ENCODE peak calls at places on chromosomes 13 and 19, in five cellular contexts. P is A549, U is K562, W is GM12878, M is HepG2. O is an unnamed sample.

GRCh38 chr13:106835477-106835876 is 267.5 kb upstream of the ARGLU1 start:
- DNase-seq in W (no peak), M (no peak), U (no peak), P (no peak), O (peak)

GRCh38 chr19:18220632-18221275 is 5.5 kb downstream of the PDE4C start:
- DNase-seq in W (no peak), M (no peak), P (no peak), U (peak), O (no peak)

GRCh38 chr13:49669735-49670309 is 21.5 kb downstream of the EBPL start:
- DNase-seq in W (no peak), M (peak), U (peak), P (peak), O (peak)

GRCh38 chr19:45522010-45522941 is 15.0 kb downstream of the VASP start:
- DNase-seq in P (no peak), W (no peak), M (no peak), U (no peak), O (no peak)

GRCh38 chr19:56720281-56720680 is 48.7 kb upstream of the ZNF835 start:
- DNase-seq in U (no peak), P (no peak), W (no peak), M (peak), O (no peak)

GRCh38 chr13:114080739-114081561 is 51.5 kb downstream of the RASA3 start:
- DNase-seq in U (no peak), P (no peak), M (no peak), W (no peak), O (no peak)

GRCh38 chr13:18948012-18948663 is 233.5 kb downstream of the TUBA3C start:
- DNase-seq in P (no peak), U (no peak), M (no peak), W (no peak), O (no peak)

GRCh38 chr19:48645652-48646191 is at the start of gene CA11:
- DNase-seq in P (peak), U (no peak), W (no peak), M (no peak), O (no peak)

GRCh38 chr19:33819496-33819874 is 22.8 kb downstream of the KCTD15 start:
- DNase-seq in M (no peak), W (no peak), P (no peak), U (peak), O (no peak)

GRCh38 chr19:47891923-47892666 is 6.0 kb upstream of the SULT2A1 start:
- DNase-seq in U (peak), P (no peak), W (no peak), M (peak), O (peak)

GRCh38 chr13:30143671-30144400 is 163.5 kb downstream of the KATNAL1 start:
- DNase-seq in U (no peak), M (no peak), W (no peak), P (no peak), O (no peak)

GRCh38 chr13:50456111-50456510 is 387.4 kb downstream of the DLEU7 start:
- DNase-seq in M (no peak), W (no peak), U (no peak), P (no peak), O (no peak)

GRCh38 chr13:34020388-34020787 is 202.4 kb downstream of the RFC3 start:
- DNase-seq in W (no peak), M (no peak), P (no peak), U (no peak), O (no peak)

GRCh38 chr19:35755160-35755549 is 1.7 kb downstream of the HSPB6 start:
- DNase-seq in U (no peak), P (no peak), M (no peak), W (no peak), O (no peak)
- TF ChIP-seq MYC in U (no peak), P (no peak), M (no peak), W (no peak), O (no peak)

GRCh38 chr19:10338940-10339339 is 484 bp downstream of the ICAM3 start:
- DNase-seq in W (no peak), U (no peak), P (no peak), M (no peak), O (no peak)
- H3K27ac ChIP-seq in W (peak), U (no peak), P (no peak), M (no peak), O (no peak)

GRCh38 chr13:112057434-112057735 is 9.6 kb upstream of the SOX1 start:
- DNase-seq in M (no peak), P (no peak), W (no peak), U (no peak), O (no peak)

GRCh38 chr13:112056739-112057433 is 10.1 kb upstream of the SOX1 start:
- DNase-seq in W (no peak), M (no peak), P (no peak), U (no peak), O (no peak)

GRCh38 chr13:112058941-112059340 is 8.0 kb upstream of the SOX1 start:
- DNase-seq in U (no peak), W (no peak), P (no peak), M (no peak), O (no peak)

GRCh38 chr13:112058519-112058873 is 8.5 kb upstream of the SOX1 start:
- DNase-seq in U (no peak), W (no peak), M (no peak), P (no peak), O (no peak)

DNA sequence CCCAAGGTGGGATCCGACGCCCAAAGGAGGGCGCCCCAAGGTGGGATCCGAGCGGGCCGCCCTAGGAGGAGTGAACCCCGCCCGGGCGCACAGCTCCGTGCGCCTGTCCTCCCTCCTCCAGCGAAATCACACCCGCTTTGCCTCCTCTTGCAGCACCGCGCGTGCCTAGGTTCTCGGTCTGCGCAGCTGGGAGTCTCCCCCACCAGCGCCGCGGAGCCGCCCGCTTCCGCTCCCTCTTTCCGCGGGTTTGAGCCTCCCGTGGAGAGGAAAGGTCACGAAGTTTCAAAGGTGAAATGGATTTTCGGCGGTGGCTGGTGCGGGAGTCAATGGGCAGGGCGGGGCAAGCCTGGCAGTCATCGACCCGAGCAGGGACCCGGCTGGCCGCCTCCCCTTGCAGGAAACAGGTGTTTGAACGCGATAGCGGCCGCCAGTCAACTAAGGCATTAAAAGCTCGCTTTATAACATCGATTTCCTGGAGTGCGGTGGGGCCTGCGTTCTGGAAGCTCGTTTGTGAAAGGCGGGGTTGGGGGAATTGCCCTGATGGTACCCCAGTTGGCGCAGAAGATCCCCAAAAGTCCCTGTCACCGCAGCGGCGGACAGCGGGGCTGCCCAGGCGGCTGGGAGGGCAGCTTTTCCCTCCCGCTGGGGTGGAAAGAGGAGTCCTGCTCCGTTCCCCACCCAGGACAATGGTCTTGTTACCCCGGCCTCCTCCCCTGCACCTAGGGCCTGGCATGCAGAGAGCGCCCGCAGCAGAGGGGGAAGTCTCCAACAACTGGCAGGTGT is 9.0 kb upstream of the SOX1 start:
- DNase-seq in W (no peak), U (peak), M (no peak), P (no peak), O (peak)
- TF ChIP-seq MAX in W (no peak), U (no peak), M (no peak), P (no peak), O (no peak)

DNA sequence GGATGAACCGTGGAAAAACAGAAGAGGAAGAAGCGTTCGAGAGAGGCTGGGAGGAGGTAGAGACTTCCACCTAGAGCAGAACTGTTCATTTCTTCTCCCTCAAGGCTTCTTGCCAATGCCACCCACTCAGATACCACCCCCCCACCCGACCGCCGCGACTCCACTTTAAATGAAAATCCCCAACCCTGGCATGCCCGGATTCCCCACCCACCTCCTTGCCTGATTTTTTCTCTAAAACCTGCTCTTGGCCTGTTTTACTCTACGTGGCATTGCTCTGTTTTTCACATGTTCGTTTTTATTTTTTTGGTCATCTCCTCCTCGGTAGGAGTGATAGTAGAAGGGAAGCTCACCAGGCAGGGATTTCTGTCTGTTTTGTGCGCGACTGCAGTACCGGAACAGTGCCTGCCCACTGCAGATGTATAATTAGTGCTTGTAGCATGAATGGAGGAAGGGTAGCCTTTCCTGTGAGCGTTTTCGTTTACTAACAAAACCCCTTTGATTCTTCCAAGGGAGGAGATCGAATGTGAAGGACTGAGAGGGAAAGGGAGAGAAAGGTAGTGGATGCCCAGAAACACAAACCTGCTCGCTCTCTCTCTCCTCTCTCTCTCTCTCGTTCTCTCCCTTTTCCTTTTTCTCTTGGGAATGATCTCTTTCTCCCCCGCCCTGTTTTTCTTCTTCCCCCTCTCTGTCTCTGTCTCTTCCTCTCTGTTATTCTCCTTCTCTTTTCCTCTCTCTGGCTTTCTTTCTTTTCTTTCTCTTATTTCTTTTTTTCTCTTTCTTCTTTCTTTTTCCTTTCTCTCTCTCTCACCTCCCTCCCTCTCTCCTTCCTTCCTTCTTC is 2.2 kb downstream of the CD70 start:
- DNase-seq in M (no peak), W (no peak), P (no peak), U (no peak), O (no peak)
- TF ChIP-seq MYC in M (no peak), W (no peak), P (no peak), U (no peak), O (no peak)

DNA sequence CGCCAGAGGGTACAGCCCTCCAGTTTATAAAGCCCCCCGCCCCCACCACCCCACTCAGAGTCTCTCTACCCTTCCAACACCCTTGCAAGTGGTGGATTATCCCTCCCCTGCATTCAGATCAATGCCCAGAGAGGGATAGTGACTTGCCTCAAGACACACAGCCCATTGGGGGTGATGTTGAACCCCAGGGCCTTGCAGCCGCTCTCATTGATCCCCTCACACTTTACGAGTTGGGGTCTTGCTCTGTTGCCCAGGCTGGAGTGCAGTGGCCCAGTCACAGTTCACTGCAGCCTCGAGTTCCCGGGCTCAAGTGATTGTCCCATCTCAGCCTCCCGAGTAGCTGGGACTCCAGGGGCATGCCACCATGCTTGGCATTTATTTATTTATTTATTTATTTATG is 11.2 kb downstream of the TLE2 start:
- DNase-seq in W (no peak), P (no peak), M (no peak), U (no peak), O (no peak)
- H3K27ac ChIP-seq in W (no peak), P (no peak), M (no peak), U (no peak), O (no peak)

GRCh38 chr19:13212759-13213330 is 62.6 kb downstream of the IER2 start:
- DNase-seq in W (peak), M (peak), U (peak), P (peak), O (peak)

GRCh38 chr19:13211426-13212308 is 61.5 kb downstream of the IER2 start:
- DNase-seq in P (no peak), W (no peak), U (no peak), M (no peak), O (no peak)

GRCh38 chr19:13210941-13211340 is 60.7 kb downstream of the IER2 start:
- DNase-seq in W (no peak), M (no peak), P (no peak), U (no peak), O (no peak)

GRCh38 chr19:13214036-13214730 is 64.0 kb downstream of the IER2 start:
- DNase-seq in P (no peak), U (no peak), M (no peak), W (no peak), O (no peak)

DNA sequence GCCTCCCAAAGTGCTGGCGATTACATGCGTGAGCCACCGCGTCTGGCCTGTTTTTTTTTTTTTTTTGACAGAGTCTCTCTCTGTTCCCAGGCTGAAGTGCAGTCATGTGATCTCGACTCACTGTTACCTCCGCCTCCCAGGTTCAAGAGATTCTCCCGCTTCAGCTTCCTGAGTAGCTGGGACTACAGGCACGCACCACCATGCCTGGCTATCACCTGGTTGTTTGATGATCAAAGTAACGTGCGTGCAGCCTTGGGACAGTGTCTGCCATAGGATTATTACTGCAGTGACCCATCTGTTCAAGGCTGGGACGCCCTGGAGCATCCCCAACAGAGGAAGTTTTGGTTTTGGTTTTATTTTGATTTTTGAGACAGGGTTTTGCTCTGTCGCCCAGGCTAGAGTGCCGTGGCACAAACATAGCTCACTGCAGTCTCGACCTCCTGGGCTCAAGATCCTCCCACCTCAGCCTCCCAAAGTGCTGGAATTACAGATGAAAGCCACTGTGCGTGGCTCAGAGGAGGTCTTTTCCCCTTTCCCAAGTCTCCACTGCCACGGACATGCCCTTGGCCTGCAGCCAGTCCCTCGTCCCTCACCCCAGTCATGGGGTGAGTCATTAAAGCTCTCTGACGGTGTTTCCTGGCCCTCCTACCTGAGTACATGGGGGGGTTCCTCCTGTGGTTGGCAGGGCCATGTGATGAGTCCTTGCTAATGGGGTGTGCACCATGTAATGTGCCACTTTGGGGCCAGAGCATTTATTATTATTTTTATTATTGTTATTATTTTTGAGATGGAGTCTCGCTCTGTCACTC is 65.6 kb downstream of the IER2 start:
- DNase-seq in U (no peak), W (peak), M (peak), P (no peak), O (no peak)
- TF ChIP-seq MAX in U (no peak), W (no peak), M (no peak), P (no peak), O (no peak)

GRCh38 chr13:39484506-39485313 is 118.3 kb downstream of the LHFPL6 start:
- DNase-seq in M (no peak), P (no peak), U (no peak), W (no peak), O (peak)
- TF ChIP-seq MYC in M (no peak), P (no peak), U (no peak), W (no peak), O (no peak)

GRCh38 chr19:39738809-39739208 is 980 bp upstream of the CLC start:
- DNase-seq in U (no peak), M (no peak), W (no peak), P (no peak), O (no peak)
- H3K27ac ChIP-seq in U (no peak), M (no peak), W (no peak), P (no peak), O (no peak)

O was measured in endothelial cell of umbilical vein.